ENCODE peak calls at places on chromosomes 11 and 22, in six cellular contexts. T is activated T-cell treated with anti-CD3 and anti-CD28 coated beads for 24 hours; N is A549; K is RWPE1; H is mammary epithelial cell; W is stimulated activated CD4-positive, alpha-beta T cell treated with anti-CD3 and anti-CD28 coated beads, Interleukin-1b, Interleukin-23, amount 100 ng/mL, for 1 hour. X is an unnamed sample.

GRCh38 chr22:36985490-36985889 is 33.8 kb downstream of the TST start:
- DNase-seq in T (no peak), H (no peak), N (no peak), W (no peak), K (no peak), X (no peak)

GRCh38 chr11:114285599-114285998 is 10.6 kb upstream of the NNMT start:
- DNase-seq in T (no peak), W (no peak), K (peak), H (no peak), N (no peak), X (no peak)

GRCh38 chr22:27797793-27798525 is 3.6 kb downstream of the MN1 start:
- DNase-seq in H (no peak), T (no peak), K (no peak), W (no peak), N (no peak), X (no peak)

GRCh38 chr11:117878314-117878938 is 2.0 kb upstream of the FXYD6 start:
- DNase-seq in W (no peak), N (no peak), T (no peak), H (no peak), K (no peak), X (no peak)

GRCh38 chr11:127451852-127452251 is 451.3 kb upstream of the KIRREL3 start:
- DNase-seq in H (no peak), K (no peak), N (no peak), T (no peak), W (no peak), X (no peak)

GRCh38 chr11:83717551-83717950 is 431.4 kb upstream of the CCDC90B start:
- DNase-seq in N (no peak), H (no peak), K (no peak), T (no peak), W (no peak), X (no peak)

GRCh38 chr11:11973866-11974265 is 34.6 kb downstream of the DKK3 start:
- DNase-seq in H (no peak), T (no peak), W (no peak), N (no peak), K (no peak), X (no peak)

GRCh38 chr11:62421996-62422395 is 3.2 kb downstream of the SCGB1A1 start:
- DNase-seq in H (no peak), T (no peak), K (no peak), N (no peak), W (no peak), X (no peak)

GRCh38 chr22:31344369-31345330 is 1.5 kb downstream of the PATZ1 start:
- DNase-seq in T (peak), N (no peak), H (no peak), K (no peak), W (no peak), X (no peak)

GRCh38 chr22:21734540-21735197 is 925 bp downstream of the YPEL1 start:
- DNase-seq in N (no peak), K (no peak), W (no peak), H (no peak), T (no peak), X (no peak)

GRCh38 chr22:45397806-45398205 is 15.6 kb downstream of the SMC1B start:
- DNase-seq in H (no peak), N (peak), K (no peak), T (no peak), W (no peak), X (no peak)

GRCh38 chr11:1515082-1516060 is 28.8 kb upstream of the MOB2 start:
- DNase-seq in T (peak), K (peak), H (peak), N (peak), W (peak), X (peak)

GRCh38 chr22:47295226-47295901 is 532.9 kb downstream of the TBC1D22A start:
- DNase-seq in H (no peak), N (no peak), W (no peak), T (no peak), K (no peak), X (no peak)

GRCh38 chr11:47667555-47667954 is 25.2 kb upstream of the MTCH2 start:
- DNase-seq in W (no peak), T (no peak), N (no peak), H (no peak), K (no peak), X (no peak)

GRCh38 chr22:43998865-43999264 is 25.2 kb upstream of the PARVB start:
- DNase-seq in N (no peak), H (no peak), W (no peak), T (no peak), K (no peak), X (no peak)

GRCh38 chr11:19800162-19800561 is 87.5 kb downstream of the NAV2 start:
- DNase-seq in K (no peak), T (no peak), N (no peak), W (no peak), H (no peak), X (no peak)

GRCh38 chr11:75338516-75339218 is 12.8 kb downstream of the ARRB1 start:
- DNase-seq in N (no peak), W (no peak), H (no peak), T (no peak), K (no peak), X (no peak)

GRCh38 chr11:120178441-120179070 is 32.3 kb upstream of the OAF start:
- DNase-seq in K (no peak), N (no peak), H (no peak), W (no peak), T (no peak), X (no peak)

GRCh38 chr11:128909438-128910125 is 18.4 kb downstream of the KCNJ5 start:
- DNase-seq in W (no peak), K (peak), T (no peak), H (peak), N (no peak), X (no peak)

GRCh38 chr22:20239063-20239950 is 28.8 kb downstream of the RTN4R start:
- DNase-seq in K (no peak), T (no peak), W (no peak), N (no peak), H (no peak), X (no peak)

GRCh38 chr22:38043151-38044039 is 13.8 kb upstream of the PICK1 start:
- DNase-seq in K (no peak), T (no peak), W (no peak), N (no peak), H (no peak), X (no peak)

GRCh38 chr11:78050964-78051831 is 12.5 kb upstream of the THRSP start:
- DNase-seq in H (peak), T (no peak), K (no peak), N (no peak), W (no peak), X (no peak)

GRCh38 chr11:116207781-116208180 is 565.0 kb downstream of the BUD13 start:
- DNase-seq in H (no peak), T (no peak), K (no peak), N (no peak), W (no peak), X (no peak)

GRCh38 chr11:66048525-66049313 is at the start of gene GAL3ST3:
- DNase-seq in T (no peak), H (no peak), W (no peak), N (no peak), K (no peak), X (no peak)

GRCh38 chr11:19557720-19558140 is 154.9 kb upstream of the NAV2 start:
- DNase-seq in H (peak), W (no peak), K (peak), T (peak), N (peak), X (no peak)

GRCh38 chr22:38953091-38953490 is 4.3 kb upstream of the APOBEC3A start:
- DNase-seq in W (no peak), K (no peak), N (no peak), H (no peak), T (no peak), X (no peak)

GRCh38 chr11:108958446-108959123 is 293.7 kb downstream of the DDX10 start:
- DNase-seq in T (no peak), W (no peak), N (peak), H (peak), K (peak), X (no peak)

GRCh38 chr11:44614281-44614680 is 48.8 kb downstream of the CD82 start:
- DNase-seq in K (no peak), W (no peak), H (no peak), T (no peak), N (no peak), X (no peak)

GRCh38 chr22:24474649-24475048 is 20.5 kb upstream of the UPB1 start:
- DNase-seq in W (no peak), K (no peak), N (no peak), T (no peak), H (no peak), X (no peak)

GRCh38 chr11:43644626-43645299 is 35.8 kb upstream of the HSD17B12 start:
- DNase-seq in K (no peak), T (no peak), H (peak), N (no peak), W (no peak), X (no peak)

GRCh38 chr22:20021196-20022181 is 579 bp downstream of the TANGO2 start:
- DNase-seq in H (no peak), T (no peak), W (no peak), N (no peak), K (no peak), X (no peak)

GRCh38 chr11:91686700-91687099 is 537.9 kb upstream of the FAT3 start:
- DNase-seq in N (no peak), K (no peak), T (no peak), H (no peak), W (no peak), X (no peak)

GRCh38 chr22:46125816-46126770 is 24.2 kb upstream of the PPARA start:
- DNase-seq in K (no peak), N (no peak), T (no peak), H (no peak), W (no peak), X (no peak)

GRCh38 chr11:86800076-86800955 is at the start of gene PRSS23:
- DNase-seq in H (peak), T (no peak), W (no peak), N (peak), K (peak), X (no peak)

GRCh38 chr22:24953294-24954113 is 988 bp downstream of the KIAA1671 start:
- DNase-seq in T (no peak), H (no peak), N (no peak), W (no peak), K (no peak), X (no peak)

GRCh38 chr11:2308713-2309112 is 6.9 kb downstream of the TSPAN32 start:
- DNase-seq in N (no peak), W (no peak), T (no peak), H (no peak), K (no peak), X (no peak)

GRCh38 chr11:43589601-43590250 is 90.8 kb upstream of the HSD17B12 start:
- DNase-seq in N (no peak), H (peak), W (no peak), T (no peak), K (no peak), X (no peak)

GRCh38 chr22:35538801-35539321 is 1.8 kb upstream of the RASD2 start:
- DNase-seq in N (peak), T (peak), K (peak), W (no peak), H (peak), X (no peak)

GRCh38 chr11:46413755-46414465 is 22.3 kb upstream of the CHRM4 start:
- DNase-seq in H (no peak), T (no peak), W (no peak), N (peak), K (no peak), X (no peak)

X was measured in GDM1.